ENCODE peak calls at places on chromosomes 3 and 15, in four cellular contexts. One of them, this sample, is unnamed.

GRCh38 chr3:14691719-14692118 is 16.8 kb downstream of the C3orf20 start:
- DNase-seq in H1: no peak
- DNase-seq in GM12878: no peak
- DNase-seq in HepG2: no peak
- DNase-seq in this sample: no peak

GRCh38 chr3:119812491-119813058 is 30.7 kb downstream of the NR1I2 start:
- DNase-seq in H1: no peak
- DNase-seq in GM12878: no peak
- DNase-seq in HepG2: no peak
- DNase-seq in this sample: no peak

GRCh38 chr3:135084404-135084803 is 289.3 kb downstream of the EPHB1 start:
- DNase-seq in GM12878: no peak
- DNase-seq in H1: no peak
- DNase-seq in HepG2: no peak
- DNase-seq in this sample: no peak

GRCh38 chr3:71987828-71988227 is 202.9 kb upstream of the PROK2 start:
- DNase-seq in GM12878: no peak
- DNase-seq in HepG2: no peak
- DNase-seq in H1: no peak
- DNase-seq in this sample: no peak

GRCh38 chr3:148962513-148962912 is 28.8 kb upstream of the GYG1 start:
- DNase-seq in HepG2: peak; percentile 5
- DNase-seq in GM12878: no peak
- DNase-seq in H1: peak; percentile 47
- DNase-seq in this sample: peak; percentile 9

GRCh38 chr3:78368576-78369345 is 1328.9 kb downstream of the ROBO2 start:
- DNase-seq in GM12878: no peak
- DNase-seq in H1: no peak
- DNase-seq in HepG2: peak; percentile 2
- DNase-seq in this sample: no peak

GRCh38 chr3:103137830-103138229 is 703.0 kb downstream of the ZPLD1 start:
- DNase-seq in HepG2: no peak
- DNase-seq in GM12878: no peak
- DNase-seq in H1: no peak
- DNase-seq in this sample: no peak

GRCh38 chr3:193894121-193894863 is 241.7 kb upstream of the HES1 start:
- DNase-seq in HepG2: no peak
- DNase-seq in H1: no peak
- DNase-seq in GM12878: no peak
- DNase-seq in this sample: no peak

GRCh38 chr15:48040166-48040817 is 80.5 kb upstream of the SLC24A5 start:
- DNase-seq in GM12878: no peak
- DNase-seq in H1: no peak
- DNase-seq in HepG2: no peak
- DNase-seq in this sample: no peak

GRCh38 chr3:59559721-59560514 is 510.1 kb upstream of the CFAP20DC start:
- DNase-seq in HepG2: no peak
- DNase-seq in H1: no peak
- DNase-seq in GM12878: no peak
- DNase-seq in this sample: no peak

GRCh38 chr3:72595376-72595775 is 252.9 kb downstream of the SHQ1 start:
- DNase-seq in H1: no peak
- DNase-seq in HepG2: no peak
- DNase-seq in GM12878: no peak
- DNase-seq in this sample: peak; percentile 20

GRCh38 chr3:156685198-156685597 is 10.8 kb downstream of the TIPARP start:
- DNase-seq in HepG2: no peak
- DNase-seq in H1: no peak
- DNase-seq in GM12878: no peak
- DNase-seq in this sample: no peak

GRCh38 chr3:156681003-156681402 is 6.6 kb downstream of the TIPARP start:
- DNase-seq in HepG2: peak; percentile 71
- DNase-seq in GM12878: no peak
- DNase-seq in H1: no peak
- DNase-seq in this sample: no peak

GRCh38 chr3:156680243-156680930 is 6.0 kb downstream of the TIPARP start:
- DNase-seq in GM12878: no peak
- DNase-seq in H1: no peak
- DNase-seq in HepG2: no peak
- DNase-seq in this sample: no peak

GRCh38 chr3:156682491-156682890 is 8.1 kb downstream of the TIPARP start:
- DNase-seq in GM12878: no peak
- DNase-seq in H1: no peak
- DNase-seq in HepG2: no peak
- DNase-seq in this sample: no peak

DNA sequence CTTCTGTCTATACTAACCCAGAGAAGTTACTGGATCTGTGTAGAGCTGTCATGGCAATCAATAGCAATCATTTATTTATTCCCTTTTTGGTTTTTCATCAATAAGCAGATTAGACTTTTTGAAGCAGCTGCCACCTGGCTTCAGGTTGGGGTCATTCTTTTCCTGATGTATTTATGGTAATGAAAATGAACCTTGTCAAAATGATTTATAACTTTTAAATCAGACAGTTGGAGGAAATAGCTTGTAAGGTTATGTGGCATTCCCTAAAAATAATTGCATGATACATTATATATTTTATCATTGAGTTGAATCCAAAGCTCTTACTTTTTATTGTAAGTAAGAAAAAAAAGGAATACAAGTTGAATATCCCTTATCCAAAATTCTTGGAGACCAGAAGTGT is 8.6 kb downstream of the TIPARP start:
- DNase-seq in H1: no peak
- DNase-seq in GM12878: no peak
- DNase-seq in HepG2: no peak
- DNase-seq in this sample: no peak
- H4K20me1 ChIP-seq in H1: no peaks in the 10 kb centered on the region
- H4K20me1 ChIP-seq in GM12878: no peaks in the 10 kb centered on the region
- H4K20me1 ChIP-seq in HepG2: peaks cover 27% of the 10 kb centered on the region
- H4K20me1 ChIP-seq in this sample: peaks cover 34% of the 10 kb centered on the region

DNA sequence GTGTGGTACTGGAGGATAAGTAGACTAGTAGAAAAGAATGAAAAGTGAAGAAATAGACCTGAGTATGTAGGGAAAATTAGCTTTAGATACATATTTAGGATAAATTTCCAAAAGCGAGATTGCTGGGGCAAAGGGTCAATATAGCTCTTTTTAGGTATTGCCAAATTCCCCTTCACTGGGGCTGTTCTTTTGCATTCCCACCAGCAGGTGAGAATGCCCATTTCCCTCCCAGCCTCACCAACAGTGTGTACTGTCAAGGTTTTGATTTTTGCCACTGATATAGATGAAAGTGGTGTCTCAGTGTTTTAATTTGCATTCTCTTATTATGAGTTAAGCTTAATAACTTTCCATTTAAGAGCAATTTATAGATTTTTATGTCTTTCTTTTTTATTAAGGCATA is 35.7 kb upstream of the BHLHE40 start:
- DNase-seq in H1: no peak
- DNase-seq in HepG2: peak; percentile 18
- DNase-seq in GM12878: no peak
- DNase-seq in this sample: peak; percentile 52
- TF ChIP-seq HDAC6 in H1: no peak
- TF ChIP-seq HDAC6 in HepG2: no peak
- TF ChIP-seq HDAC6 in GM12878: no peak
- TF ChIP-seq HDAC6 in this sample: no peak

GRCh38 chr15:49734831-49735508 is 114.1 kb downstream of the DTWD1 start:
- DNase-seq in HepG2: no peak
- DNase-seq in GM12878: no peak
- DNase-seq in H1: no peak
- DNase-seq in this sample: no peak
- H4K20me1 ChIP-seq in HepG2: no peaks in the 10 kb centered on the region
- H4K20me1 ChIP-seq in GM12878: no peaks in the 10 kb centered on the region
- H4K20me1 ChIP-seq in H1: no peaks in the 10 kb centered on the region
- H4K20me1 ChIP-seq in this sample: no peaks in the 10 kb centered on the region

GRCh38 chr3:194983121-194983520 is 287.8 kb downstream of the XXYLT1 start:
- DNase-seq in H1: no peak
- DNase-seq in HepG2: no peak
- DNase-seq in GM12878: no peak
- DNase-seq in this sample: no peak
- TF ChIP-seq HDAC6 in H1: no peak
- TF ChIP-seq HDAC6 in HepG2: no peak
- TF ChIP-seq HDAC6 in GM12878: no peak
- TF ChIP-seq HDAC6 in this sample: no peak

GRCh38 chr3:197949767-197950660 is at the start of gene RPL35A:
- DNase-seq in H1: peak; percentile 63
- DNase-seq in HepG2: peak; percentile 93
- DNase-seq in GM12878: peak; percentile 98
- DNase-seq in this sample: peak; percentile 75

GRCh38 chr3:197951392-197951990 is 1.5 kb downstream of the RPL35A start:
- DNase-seq in H1: no peak
- DNase-seq in HepG2: no peak
- DNase-seq in GM12878: no peak
- DNase-seq in this sample: no peak

GRCh38 chr3:197952440-197952839 is 2.5 kb downstream of the RPL35A start:
- DNase-seq in GM12878: no peak
- DNase-seq in H1: no peak
- DNase-seq in HepG2: no peak
- DNase-seq in this sample: no peak

GRCh38 chr3:197949191-197949766 is 711 bp upstream of the RPL35A start:
- DNase-seq in GM12878: no peak
- DNase-seq in H1: no peak
- DNase-seq in HepG2: no peak
- DNase-seq in this sample: no peak

DNA sequence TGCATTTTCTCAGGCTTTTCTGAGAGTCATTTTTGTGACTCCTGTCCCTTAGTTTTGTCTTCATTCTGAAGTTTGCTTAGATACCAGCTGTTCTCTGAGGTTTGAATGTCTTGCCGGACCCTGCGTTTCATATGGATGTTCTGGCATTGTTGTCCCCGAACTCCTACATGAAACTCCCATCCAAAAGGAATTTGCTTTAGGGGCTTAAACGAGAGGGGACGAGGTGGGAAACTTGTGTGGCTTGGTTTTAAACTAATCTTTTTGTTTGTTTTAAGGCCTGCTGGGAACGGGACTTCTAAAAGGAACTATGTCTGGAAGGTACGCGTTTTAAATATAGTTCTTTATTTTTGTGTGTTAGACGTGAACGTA is 655 bp downstream of the RPL35A start:
- DNase-seq in GM12878: no peak
- DNase-seq in HepG2: no peak
- DNase-seq in H1: no peak
- DNase-seq in this sample: no peak
- H4K20me1 ChIP-seq in GM12878: peaks cover 7% of the 10 kb centered on the region
- H4K20me1 ChIP-seq in HepG2: peaks cover 37% of the 10 kb centered on the region
- H4K20me1 ChIP-seq in H1: peaks cover 10% of the 10 kb centered on the region
- H4K20me1 ChIP-seq in this sample: peaks cover 11% of the 10 kb centered on the region

This sample was measured in K562.